ENCODE peak calls at places on chromosomes 12 and 14, in five cellular contexts. Z is midbrain, R is upper lobe of left lung, B is mucosa of gallbladder, H is EL. E is an unnamed sample.

GRCh38 chr12:95117178-95117599 is 43.8 kb upstream of the NR2C1 start:
- DNase-seq in R (no peak), B (peak), H (peak), Z (peak), E (peak)

GRCh38 chr12:130870442-130871285 is 1.2 kb upstream of the RAN start:
- DNase-seq in R (peak), H (peak), Z (peak), B (peak), E (peak)

GRCh38 chr14:73824116-73824515 is 27.5 kb upstream of the PTGR2 start:
- DNase-seq in H (no peak), Z (no peak), R (no peak), B (no peak), E (no peak)

GRCh38 chr12:116366456-116366776 is 88.9 kb upstream of the MED13L start:
- DNase-seq in Z (peak), H (no peak), B (peak), R (no peak), E (no peak)

GRCh38 chr12:3533703-3534386 is 42.8 kb downstream of the PRMT8 start:
- DNase-seq in Z (peak), B (no peak), H (peak), R (peak), E (no peak)

GRCh38 chr12:9786726-9787339 is 26.1 kb upstream of the CD69 start:
- DNase-seq in H (no peak), R (no peak), Z (no peak), B (no peak), E (no peak)

GRCh38 chr14:39266589-39266870 is 32.8 kb downstream of the MIA2 start:
- DNase-seq in R (no peak), Z (no peak), B (peak), H (peak), E (peak)

GRCh38 chr14:23605931-23606585 is 27.5 kb upstream of the JPH4 start:
- DNase-seq in Z (no peak), H (no peak), B (no peak), R (no peak), E (no peak)

GRCh38 chr12:109759076-109759420 is 45.4 kb downstream of the FAM222A start:
- DNase-seq in R (no peak), Z (no peak), H (no peak), B (no peak), E (no peak)

GRCh38 chr12:125247477-125247876 is 182.2 kb downstream of the AACS start:
- DNase-seq in H (no peak), Z (no peak), B (no peak), R (no peak), E (no peak)